ENCODE peak calls at places on chromosome 12, in seven cellular contexts. I is astrocyte, T is cardiac fibroblast, X is GM10248, A is NCI-H1105, U is skeletal muscle cell, H is ovary. L is an unnamed sample.

GRCh38 chr12:66092559-66093269 is 37.8 kb downstream of the LLPH start:
- DNase-seq in I (no peak), T (no peak), X (no peak), A (no peak), U (no peak), H (no peak), L (no peak)

GRCh38 chr12:122437656-122438121 is 15.2 kb upstream of the CLIP1 start:
- DNase-seq in I (peak), T (peak), X (no peak), A (peak), U (no peak), H (peak), L (no peak)

GRCh38 chr12:85424581-85425348 is 144.7 kb downstream of the ALX1 start:
- DNase-seq in I (no peak), T (peak), X (peak), A (no peak), U (no peak), H (no peak), L (no peak)

GRCh38 chr12:27610380-27610779 is 85.9 kb upstream of the REP15 start:
- DNase-seq in I (peak), T (peak), X (no peak), A (no peak), U (no peak), H (no peak), L (no peak)

GRCh38 chr12:75364918-75365317 is 26.0 kb upstream of the GLIPR1L2 start:
- DNase-seq in I (no peak), T (no peak), X (no peak), A (no peak), U (peak), H (no peak), L (no peak)

GRCh38 chr12:7994731-7995205 is 37.7 kb upstream of the FOXJ2 start:
- DNase-seq in I (peak), T (peak), X (no peak), A (no peak), U (peak), H (no peak), L (no peak)

GRCh38 chr12:122449317-122449716 is 26.8 kb upstream of the CLIP1 start:
- DNase-seq in I (peak), T (peak), X (no peak), A (no peak), U (peak), H (no peak), L (no peak)

GRCh38 chr12:92467886-92468285 is 234.9 kb upstream of the PLEKHG7 start:
- DNase-seq in I (peak), T (no peak), X (no peak), A (no peak), U (no peak), H (no peak), L (no peak)

GRCh38 chr12:48349471-48349870 is 1.2 kb downstream of the ZNF641 start:
- DNase-seq in I (no peak), T (peak), X (no peak), A (no peak), U (peak), H (no peak), L (peak)

GRCh38 chr12:74111688-74112360 is 425.8 kb upstream of the ATXN7L3B start:
- DNase-seq in I (no peak), T (no peak), X (no peak), A (peak), U (no peak), H (no peak), L (no peak)

GRCh38 chr12:26162905-26163304 is 32.5 kb upstream of the SSPN start:
- DNase-seq in I (no peak), T (no peak), X (peak), A (no peak), U (no peak), H (no peak), L (no peak)

GRCh38 chr12:125538800-125539199 is 473.6 kb downstream of the AACS start:
- DNase-seq in I (no peak), T (no peak), X (no peak), A (no peak), U (no peak), H (no peak), L (no peak)

GRCh38 chr12:104605685-104606084 is 148.9 kb downstream of the CHST11 start:
- DNase-seq in I (peak), T (peak), X (no peak), A (no peak), U (no peak), H (no peak), L (peak)

GRCh38 chr12:69099201-69099837 is 140.1 kb upstream of the CPSF6 start:
- DNase-seq in I (no peak), T (peak), X (no peak), A (no peak), U (no peak), H (no peak), L (no peak)

GRCh38 chr12:109258201-109258600 is 50.9 kb downstream of the FOXN4 start:
- DNase-seq in I (no peak), T (no peak), X (no peak), A (no peak), U (no peak), H (no peak), L (no peak)

GRCh38 chr12:55724226-55724939 is 4.2 kb downstream of the RDH5 start:
- DNase-seq in I (peak), T (peak), X (peak), A (no peak), U (no peak), H (no peak), L (peak)

GRCh38 chr12:56118688-56119045 is 601 bp downstream of the ZC3H10 start:
- DNase-seq in I (no peak), T (no peak), X (peak), A (no peak), U (peak), H (no peak), L (no peak)

GRCh38 chr12:89706551-89707348 is 1.9 kb downstream of the ATP2B1 start:
- DNase-seq in I (peak), T (peak), X (peak), A (no peak), U (no peak), H (peak), L (no peak)

GRCh38 chr12:56129210-56129691 is 1.2 kb downstream of the ESYT1 start:
- DNase-seq in I (peak), T (peak), X (peak), A (no peak), U (no peak), H (peak), L (peak)

GRCh38 chr12:1670815-1671268 is 20.0 kb upstream of the ADIPOR2 start:
- DNase-seq in I (no peak), T (no peak), X (no peak), A (no peak), U (no peak), H (no peak), L (no peak)

GRCh38 chr12:53131844-53132243 is 28.6 kb downstream of the SOAT2 start:
- DNase-seq in I (no peak), T (no peak), X (no peak), A (no peak), U (no peak), H (no peak), L (no peak)

GRCh38 chr12:132154941-132155770 is 10.9 kb downstream of the NOC4L start:
- DNase-seq in I (no peak), T (no peak), X (no peak), A (no peak), U (no peak), H (no peak), L (no peak)

L was measured in sciatic nerve.